ENCODE peak calls at places on chromosome 14, in seven cellular contexts. D is K562, G is A549, B is HCT116, A is HepG2, F is GM12878, K is H1. Q is an unnamed sample.

GRCh38 chr14:54364555-54365415 is 32.0 kb upstream of the CDKN3 start:
- DNase-seq in D (no peak), G (no peak), B (no peak), A (peak; percentile 83), F (no peak), K (no peak), Q (peak; percentile 37)

GRCh38 chr14:22268875-22269274 is 320.1 kb downstream of the DAD1 start:
- DNase-seq in D (peak; percentile 10), G (no peak), B (no peak), A (no peak), F (no peak), K (no peak), Q (peak; percentile 47)

GRCh38 chr14:21308479-21309237 is 28.8 kb downstream of the RPGRIP1 start:
- DNase-seq in D (peak; percentile 93), G (peak; percentile 97), B (peak; percentile 55), A (peak; percentile 100), F (peak; percentile 88), K (peak; percentile 92), Q (peak; percentile 23)

GRCh38 chr14:98685725-98686124 is 586.3 kb downstream of the BCL11B start:
- DNase-seq in D (no peak), G (no peak), B (no peak), A (no peak), F (no peak), K (no peak), Q (no peak)

GRCh38 chr14:101518611-101519048 is 42.7 kb upstream of the DIO3 start:
- DNase-seq in D (no peak), G (no peak), B (no peak), A (no peak), F (no peak), K (no peak), Q (no peak)

GRCh38 chr14:32693114-32693513 is 245.6 kb upstream of the NPAS3 start:
- DNase-seq in D (no peak), G (no peak), B (no peak), A (no peak), F (no peak), K (no peak), Q (peak; percentile 35)

GRCh38 chr14:77436042-77436441 is 12.7 kb upstream of the NOXRED1 start:
- DNase-seq in D (no peak), G (no peak), B (no peak), A (no peak), F (no peak), K (no peak), Q (no peak)

GRCh38 chr14:91185721-91186120 is 58.8 kb downstream of the GPR68 start:
- DNase-seq in D (no peak), G (no peak), B (no peak), A (no peak), F (no peak), K (no peak), Q (peak; percentile 51)

GRCh38 chr14:24398943-24399801 is at the start of gene NYNRIN:
- DNase-seq in D (peak; percentile 42), G (no peak), B (no peak), A (no peak), F (no peak), K (no peak), Q (peak; percentile 12)

GRCh38 chr14:89544636-89545301 is 127.7 kb upstream of the FOXN3 start:
- DNase-seq in D (no peak), G (no peak), B (no peak), A (peak; percentile 83), F (no peak), K (no peak), Q (peak; percentile 47)

GRCh38 chr14:31239673-31240072 is 32.1 kb upstream of the HECTD1 start:
- DNase-seq in D (peak; percentile 77), G (no peak), B (no peak), A (no peak), F (no peak), K (no peak), Q (no peak)

GRCh38 chr14:34775922-34776321 is 61.5 kb upstream of the CFL2 start:
- DNase-seq in D (no peak), G (no peak), B (no peak), A (peak; percentile 27), F (no peak), K (no peak), Q (no peak)

GRCh38 chr14:63573579-63573978 is 30.4 kb upstream of the PPP2R5E start:
- DNase-seq in D (no peak), G (no peak), B (no peak), A (no peak), F (no peak), K (no peak), Q (peak; percentile 35)

GRCh38 chr14:101008196-101008595 is 104.7 kb upstream of the RTL1 start:
- DNase-seq in D (no peak), G (no peak), B (no peak), A (no peak), F (no peak), K (no peak), Q (no peak)

GRCh38 chr14:54207075-54207474 is 189.7 kb upstream of the CDKN3 start:
- DNase-seq in D (no peak), G (no peak), B (no peak), A (no peak), F (no peak), K (no peak), Q (peak; percentile 42)

GRCh38 chr14:52023518-52023917 is 34.2 kb downstream of the RTRAF start:
- DNase-seq in D (no peak), G (no peak), B (no peak), A (no peak), F (no peak), K (no peak), Q (peak; percentile 87)

GRCh38 chr14:61128382-61129167 is 147.5 kb downstream of the SLC38A6 start:
- DNase-seq in D (no peak), G (no peak), B (no peak), A (no peak), F (no peak), K (no peak), Q (peak; percentile 46)

GRCh38 chr14:101917413-101918124 is 46.8 kb upstream of the DYNC1H1 start:
- DNase-seq in D (no peak), G (no peak), B (no peak), A (no peak), F (no peak), K (no peak), Q (no peak)

GRCh38 chr14:89910706-89911017 is 43.9 kb downstream of the EFCAB11 start:
- DNase-seq in D (no peak), G (peak; percentile 42), B (no peak), A (no peak), F (no peak), K (no peak), Q (no peak)

GRCh38 chr14:50741571-50741970 is 73.5 kb upstream of the SAV1 start:
- DNase-seq in D (peak; percentile 2), G (peak; percentile 46), B (peak; percentile 16), A (no peak), F (no peak), K (no peak), Q (peak; percentile 70)

GRCh38 chr14:22012452-22012851 is 338.8 kb upstream of the OR4E1 start:
- DNase-seq in D (no peak), G (no peak), B (no peak), A (no peak), F (no peak), K (no peak), Q (no peak)

GRCh38 chr14:60091550-60092511 is at the start of gene PCNX4:
- DNase-seq in D (peak; percentile 96), G (peak; percentile 99), B (peak; percentile 98), A (peak; percentile 94), F (peak; percentile 96), K (peak; percentile 93), Q (peak; percentile 98)

GRCh38 chr14:74579447-74580274 is 32.4 kb downstream of the LTBP2 start:
- DNase-seq in D (no peak), G (peak; percentile 89), B (peak; percentile 62), A (peak; percentile 12), F (no peak), K (no peak), Q (peak; percentile 94)
- TF ChIP-seq CEBPB in D (no peak), G (peak; percentile 64), B (no peak), A (no peak), F (no peak), K (no peak), Q (peak; percentile 76)

GRCh38 chr14:88013750-88014349 is 8.9 kb downstream of the GPR65 start:
- DNase-seq in D (peak; percentile 73), G (peak; percentile 84), B (peak; percentile 12), A (peak; percentile 66), F (no peak), K (no peak), Q (peak; percentile 58)
- TF ChIP-seq CEBPB in D (no peak), G (no peak), B (no peak), A (no peak), F (no peak), K (no peak), Q (no peak)

GRCh38 chr14:68730367-68730766 is 62.5 kb downstream of the ZFP36L1 start:
- DNase-seq in D (no peak), G (no peak), B (no peak), A (no peak), F (no peak), K (no peak), Q (no peak)

GRCh38 chr14:68730811-68731425 is 61.9 kb downstream of the ZFP36L1 start:
- DNase-seq in D (no peak), G (no peak), B (no peak), A (no peak), F (no peak), K (no peak), Q (no peak)

GRCh38 chr14:68734231-68734732 is 58.6 kb downstream of the ZFP36L1 start:
- DNase-seq in D (no peak), G (no peak), B (no peak), A (no peak), F (peak; percentile 48), K (no peak), Q (peak; percentile 18)

GRCh38 chr14:68735836-68736235 is 57.0 kb downstream of the ZFP36L1 start:
- DNase-seq in D (no peak), G (no peak), B (no peak), A (no peak), F (no peak), K (no peak), Q (no peak)

DNA sequence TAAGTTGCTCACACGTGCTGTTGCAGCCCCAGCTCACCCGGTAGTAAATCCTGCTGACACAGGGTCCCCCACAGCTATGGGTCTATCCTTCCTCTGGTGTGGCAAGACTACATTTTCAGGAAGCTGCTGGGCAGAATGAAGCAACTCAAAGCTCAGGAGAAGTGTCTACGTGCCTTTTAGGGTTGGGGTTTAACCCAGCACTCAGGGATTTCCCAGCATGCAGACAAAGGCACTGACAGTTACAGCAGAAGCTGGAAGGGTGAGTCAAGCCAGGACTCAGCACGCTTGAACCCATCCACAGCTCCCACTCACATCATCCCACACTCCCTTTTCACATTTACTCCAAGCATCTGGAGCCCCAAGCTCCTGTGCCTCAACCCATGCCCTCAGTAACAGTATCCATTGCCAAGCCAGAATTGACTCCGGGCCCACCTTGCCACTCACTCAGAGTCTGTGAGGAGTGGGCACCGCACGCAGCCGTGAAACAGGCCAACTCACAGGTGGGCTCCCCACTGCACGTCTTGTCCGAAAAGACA is 59.7 kb downstream of the ZFP36L1 start:
- DNase-seq in D (no peak), G (no peak), B (no peak), A (no peak), F (peak; percentile 55), K (no peak), Q (no peak)
- TF ChIP-seq CEBPB in D (no peak), G (no peak), B (no peak), A (no peak), F (no peak), K (no peak), Q (no peak)

DNA sequence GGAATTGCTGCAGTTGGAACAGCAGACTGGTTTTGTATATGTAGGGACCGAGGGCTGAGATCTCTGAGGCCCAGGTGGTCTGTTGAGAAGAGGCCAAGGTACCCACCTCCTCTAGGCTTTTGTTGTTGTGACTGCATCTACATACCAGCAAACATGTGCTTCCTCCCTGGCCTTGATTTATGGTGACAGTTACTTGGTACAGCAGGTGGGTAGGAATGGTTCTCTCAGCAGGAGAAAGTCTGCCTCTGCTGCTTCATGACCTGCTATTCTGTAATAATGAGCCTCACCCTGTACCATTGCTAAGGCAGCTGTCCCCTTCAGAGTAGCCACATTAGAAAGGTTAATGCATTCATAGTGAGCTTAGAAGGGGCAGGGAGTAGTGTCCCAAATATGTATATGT is 196.7 kb upstream of the PELI2 start:
- DNase-seq in D (no peak), G (no peak), B (no peak), A (no peak), F (no peak), K (no peak), Q (no peak)
- TF ChIP-seq CEBPB in D (no peak), G (no peak), B (no peak), A (no peak), F (no peak), K (no peak), Q (no peak)

Q was measured in IMR-90.